ENCODE peak calls at places on chromosomes 2 and 18, in four cellular contexts. Q is adipocyte; G is effector memory CD4-positive, alpha-beta T cell; M is tibial artery. C is an unnamed sample.

GRCh38 chr2:208627110-208627884 is 220.7 kb downstream of the PTH2R start:
- DNase-seq in Q (no peak), G (no peak), M (no peak), C (no peak)

GRCh38 chr2:18209934-18210639 is 331.6 kb downstream of the KCNS3 start:
- DNase-seq in Q (peak; percentile 51), G (no peak), M (no peak), C (peak; percentile 32)

GRCh38 chr2:127770973-127771735 is 39.8 kb downstream of the WDR33 start:
- DNase-seq in Q (peak; percentile 67), G (no peak), M (no peak), C (peak; percentile 79)

GRCh38 chr2:133504566-133505505 is 63.4 kb downstream of the NCKAP5 start:
- DNase-seq in Q (peak; percentile 45), G (no peak), M (peak; percentile 64), C (peak; percentile 43)

GRCh38 chr2:239593965-239594771 is 193.3 kb upstream of the HDAC4 start:
- DNase-seq in Q (no peak), G (no peak), M (peak; percentile 44), C (peak; percentile 3)

GRCh38 chr2:64888591-64889309 is 100.4 kb upstream of the SLC1A4 start:
- DNase-seq in Q (peak; percentile 64), G (no peak), M (peak; percentile 45), C (peak; percentile 62)

GRCh38 chr18:2880473-2880872 is 33.7 kb downstream of the EMILIN2 start:
- DNase-seq in Q (no peak), G (no peak), M (no peak), C (no peak)

GRCh38 chr2:188199716-188200128 is 92.0 kb upstream of the GULP1 start:
- DNase-seq in Q (peak; percentile 69), G (no peak), M (no peak), C (peak; percentile 84)

GRCh38 chr2:214808481-214808931 is 977 bp downstream of the BARD1 start:
- DNase-seq in Q (peak; percentile 28), G (no peak), M (no peak), C (no peak)

GRCh38 chr18:2459886-2460285 is 111.4 kb downstream of the METTL4 start:
- DNase-seq in Q (no peak), G (no peak), M (no peak), C (no peak)

GRCh38 chr2:86631846-86632485 is 8.3 kb upstream of the RNF103 start:
- DNase-seq in Q (no peak), G (no peak), M (no peak), C (no peak)

GRCh38 chr2:109247340-109247739 is 118.3 kb downstream of the SH3RF3 start:
- DNase-seq in Q (no peak), G (no peak), M (no peak), C (no peak)

GRCh38 chr2:71223767-71224333 is 3.1 kb downstream of the PAIP2B start:
- DNase-seq in Q (peak; percentile 52), G (no peak), M (no peak), C (peak; percentile 34)

GRCh38 chr2:15890936-15891905 is 49.1 kb upstream of the MYCN start:
- DNase-seq in Q (no peak), G (no peak), M (no peak), C (no peak)

GRCh38 chr18:79614211-79615028 is 65.2 kb upstream of the CTDP1 start:
- DNase-seq in Q (no peak), G (no peak), M (peak; percentile 59), C (no peak)

GRCh38 chr2:126886201-126886905 is 12.3 kb upstream of the TEX51 start:
- DNase-seq in Q (peak; percentile 34), G (no peak), M (peak; percentile 64), C (peak; percentile 22)

GRCh38 chr2:129827251-129827894 is 152.1 kb upstream of the RAB6C start:
- DNase-seq in Q (no peak), G (no peak), M (no peak), C (no peak)

GRCh38 chr2:239432174-239432573 is 31.4 kb upstream of the HDAC4 start:
- DNase-seq in Q (no peak), G (no peak), M (no peak), C (no peak)

GRCh38 chr2:160061533-160062282 is 707 bp downstream of the PLA2R1 start:
- DNase-seq in Q (no peak), G (no peak), M (no peak), C (no peak)

GRCh38 chr18:39481281-39481680 is 1915.7 kb upstream of the CELF4 start:
- DNase-seq in Q (no peak), G (no peak), M (no peak), C (no peak)

GRCh38 chr2:133561045-133561852 is 7.0 kb downstream of the NCKAP5 start:
- DNase-seq in Q (peak; percentile 86), G (no peak), M (no peak), C (peak; percentile 81)

GRCh38 chr2:44715671-44716077 is 225.8 kb upstream of the SIX3 start:
- DNase-seq in Q (peak; percentile 59), G (no peak), M (no peak), C (peak; percentile 76)

GRCh38 chr2:157830696-157831570 is 45.2 kb downstream of the ACVR1 start:
- DNase-seq in Q (peak; percentile 94), G (no peak), M (no peak), C (peak; percentile 90)

GRCh38 chr2:206798009-206798408 is 32.6 kb downstream of the FASTKD2 start:
- DNase-seq in Q (no peak), G (no peak), M (no peak), C (no peak)

GRCh38 chr18:55546873-55547704 is 40.9 kb downstream of the TCF4 start:
- DNase-seq in Q (peak; percentile 73), G (no peak), M (no peak), C (peak; percentile 70)

GRCh38 chr2:45649855-45650806 is 1.3 kb upstream of the PRKCE start:
- DNase-seq in Q (peak; percentile 84), G (peak; percentile 45), M (peak; percentile 92), C (peak; percentile 57)

GRCh38 chr2:191556463-191556862 is 121.5 kb upstream of the NABP1 start:
- DNase-seq in Q (no peak), G (no peak), M (no peak), C (no peak)